ENCODE peak calls at places on chromosomes 6 and 20, in six cellular contexts. One of them, this sample, is unnamed.

GRCh38 chr20:12252793-12253192 is 335.1 kb downstream of the BTBD3 start:
- DNase-seq in SK-N-SH: no peak
- DNase-seq in HCT116: no peak
- DNase-seq in GM12878: no peak
- DNase-seq in K562: no peak
- DNase-seq in HepG2: no peak
- DNase-seq in this sample: no peak

GRCh38 chr20:1108437-1108920 is 9.9 kb upstream of the PSMF1 start:
- DNase-seq in SK-N-SH: peak; percentile 73
- DNase-seq in HCT116: peak; percentile 26
- DNase-seq in GM12878: no peak
- DNase-seq in K562: peak; percentile 52
- DNase-seq in HepG2: peak; percentile 60
- DNase-seq in this sample: peak; percentile 71

GRCh38 chr6:27156874-27157460 is 90.5 kb upstream of the PRSS16 start:
- DNase-seq in SK-N-SH: no peak
- DNase-seq in HCT116: no peak
- DNase-seq in GM12878: no peak
- DNase-seq in K562: no peak
- DNase-seq in HepG2: no peak
- DNase-seq in this sample: no peak

GRCh38 chr6:112575309-112575834 is 228.2 kb downstream of the RFPL4B start:
- DNase-seq in SK-N-SH: no peak
- DNase-seq in HCT116: no peak
- DNase-seq in GM12878: no peak
- DNase-seq in K562: no peak
- DNase-seq in HepG2: no peak
- DNase-seq in this sample: no peak

GRCh38 chr6:155171109-155171746 is 92.6 kb upstream of the CLDN20 start:
- DNase-seq in SK-N-SH: no peak
- DNase-seq in HCT116: peak; percentile 97
- DNase-seq in GM12878: peak; percentile 79
- DNase-seq in K562: peak; percentile 23
- DNase-seq in HepG2: peak; percentile 73
- DNase-seq in this sample: no peak

GRCh38 chr6:112571886-112572285 is 224.8 kb downstream of the RFPL4B start:
- DNase-seq in SK-N-SH: no peak
- DNase-seq in HCT116: no peak
- DNase-seq in GM12878: no peak
- DNase-seq in K562: no peak
- DNase-seq in HepG2: no peak
- DNase-seq in this sample: peak; percentile 70

GRCh38 chr6:25175216-25175615 is 104.0 kb upstream of the CARMIL1 start:
- DNase-seq in SK-N-SH: no peak
- DNase-seq in HCT116: no peak
- DNase-seq in GM12878: no peak
- DNase-seq in K562: no peak
- DNase-seq in HepG2: no peak
- DNase-seq in this sample: no peak

GRCh38 chr20:62812907-62813200 is 4.0 kb upstream of the COL9A3 start:
- DNase-seq in SK-N-SH: no peak
- DNase-seq in HCT116: no peak
- DNase-seq in GM12878: no peak
- DNase-seq in K562: no peak
- DNase-seq in HepG2: no peak
- DNase-seq in this sample: no peak

GRCh38 chr6:151900897-151901485 is 93.5 kb downstream of the ESR1 start:
- DNase-seq in SK-N-SH: no peak
- DNase-seq in HCT116: no peak
- DNase-seq in GM12878: no peak
- DNase-seq in K562: no peak
- DNase-seq in HepG2: peak; percentile 5
- DNase-seq in this sample: peak; percentile 74

GRCh38 chr6:35047265-35048011 is 93.7 kb downstream of the TCP11 start:
- DNase-seq in SK-N-SH: peak; percentile 5
- DNase-seq in HCT116: no peak
- DNase-seq in GM12878: no peak
- DNase-seq in K562: no peak
- DNase-seq in HepG2: no peak
- DNase-seq in this sample: no peak

GRCh38 chr6:81933089-81933488 is 180.6 kb upstream of the TENT5A start:
- DNase-seq in SK-N-SH: no peak
- DNase-seq in HCT116: no peak
- DNase-seq in GM12878: no peak
- DNase-seq in K562: no peak
- DNase-seq in HepG2: no peak
- DNase-seq in this sample: no peak

DNA sequence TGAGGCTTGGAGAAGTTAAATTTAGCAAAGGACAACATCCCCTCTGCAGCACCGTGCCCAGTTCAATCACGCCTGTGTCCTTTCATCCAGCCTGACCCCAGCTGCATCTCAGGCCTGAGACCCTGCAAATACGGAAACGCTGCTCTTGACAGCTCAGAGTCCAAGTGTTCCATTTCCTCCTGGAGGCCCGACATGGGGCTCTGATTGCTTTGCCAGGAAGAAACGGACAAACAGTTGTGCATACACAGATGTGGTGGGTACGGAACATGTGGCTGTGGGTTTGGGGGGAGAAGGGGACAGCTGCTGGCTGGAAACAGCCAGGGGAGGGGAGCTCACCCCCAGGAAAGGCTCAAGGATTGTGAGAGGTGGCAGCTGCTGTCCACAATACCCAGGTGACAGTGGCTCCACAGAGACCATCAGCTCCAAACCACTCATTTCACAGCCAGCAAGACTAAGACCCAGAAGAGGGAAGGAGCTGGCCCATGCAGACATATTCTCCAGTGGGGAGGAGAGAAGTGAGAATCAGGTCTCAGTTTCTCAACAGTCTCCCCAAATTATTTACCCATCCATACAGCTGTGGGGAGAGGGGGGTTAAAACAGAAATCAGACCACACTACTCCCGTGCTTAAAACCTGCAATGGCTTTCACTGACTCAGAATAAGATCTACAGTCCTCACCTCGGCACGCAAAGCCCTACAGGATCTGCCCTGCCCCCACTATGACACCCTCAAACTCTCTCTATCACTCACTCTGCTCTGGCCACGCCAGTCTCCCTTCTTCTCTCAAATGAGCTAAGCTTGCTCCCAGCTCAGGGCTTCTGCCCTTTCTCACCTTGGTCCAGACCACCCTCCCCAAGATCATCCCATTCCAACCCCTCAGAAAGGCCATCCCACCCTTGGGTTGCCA is 89.1 kb downstream of the PREX1 start:
- DNase-seq in SK-N-SH: no peak
- DNase-seq in HCT116: no peak
- DNase-seq in GM12878: peak; percentile 92
- DNase-seq in K562: no peak
- DNase-seq in HepG2: peak; percentile 69
- DNase-seq in this sample: no peak
- TF ChIP-seq JUND in SK-N-SH: no peak
- TF ChIP-seq JUND in HCT116: no peak
- TF ChIP-seq JUND in GM12878: peak; percentile 91
- TF ChIP-seq JUND in K562: no peak
- TF ChIP-seq JUND in HepG2: no peak
- TF ChIP-seq JUND in this sample: no peak

DNA sequence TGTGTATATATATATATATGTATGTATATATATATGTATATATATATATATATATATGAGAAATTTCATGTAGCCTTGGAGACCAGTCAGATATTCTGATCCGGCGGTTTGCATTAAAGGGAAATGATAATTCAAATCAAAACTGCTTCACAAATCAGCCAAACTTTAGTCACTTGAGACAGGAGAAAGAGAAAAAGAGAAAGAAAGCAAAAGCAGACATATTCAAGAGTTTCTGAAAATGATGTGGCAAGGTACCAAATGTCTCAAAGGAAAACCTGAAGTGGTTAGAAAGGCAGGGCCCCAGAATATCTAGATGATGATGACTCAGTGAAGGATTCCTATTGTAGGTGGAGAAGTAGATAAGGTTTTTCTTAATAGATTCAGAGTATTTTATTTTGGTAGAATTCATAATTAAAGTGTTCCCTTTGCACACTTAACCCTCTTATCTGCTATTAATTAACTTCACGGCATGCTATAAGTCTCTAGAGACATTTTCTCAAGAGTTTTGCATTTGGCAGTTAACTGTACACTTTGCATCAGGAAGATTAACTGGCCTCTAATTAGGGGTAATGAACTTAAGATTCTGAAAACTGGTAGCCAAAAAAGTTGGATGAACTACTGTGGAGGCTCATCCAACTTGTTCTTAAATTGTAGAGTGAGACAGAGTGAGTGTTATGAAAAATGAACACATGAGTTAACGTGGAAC is 50.1 kb upstream of the ASF1A start:
- DNase-seq in SK-N-SH: no peak
- DNase-seq in HCT116: no peak
- DNase-seq in GM12878: peak; percentile 69
- DNase-seq in K562: no peak
- DNase-seq in HepG2: no peak
- DNase-seq in this sample: no peak
- TF ChIP-seq JUND in SK-N-SH: no peak
- TF ChIP-seq JUND in HCT116: no peak
- TF ChIP-seq JUND in GM12878: peak; percentile 15
- TF ChIP-seq JUND in K562: no peak
- TF ChIP-seq JUND in HepG2: no peak
- TF ChIP-seq JUND in this sample: no peak

DNA sequence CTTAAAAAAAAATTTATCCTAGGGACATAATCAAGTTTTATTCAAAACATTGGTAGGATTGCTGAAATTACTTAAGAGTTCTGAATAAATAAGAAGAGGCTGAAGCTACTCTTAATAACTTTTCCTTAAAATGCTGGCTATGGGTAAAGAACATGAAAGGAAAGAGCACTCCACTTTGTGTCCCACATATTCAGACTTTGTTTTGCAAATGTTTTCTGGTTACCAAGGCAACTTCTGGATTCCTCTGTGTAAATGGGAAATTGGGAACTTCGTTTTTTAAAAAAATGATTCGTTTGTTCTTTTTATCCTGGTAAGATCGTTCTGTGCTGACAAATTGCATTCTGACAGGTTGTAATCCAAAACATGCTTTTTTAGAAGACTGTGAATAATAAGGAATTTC is 115.0 kb downstream of the KIF6 start:
- DNase-seq in SK-N-SH: no peak
- DNase-seq in HCT116: no peak
- DNase-seq in GM12878: no peak
- DNase-seq in K562: no peak
- DNase-seq in HepG2: peak; percentile 4
- DNase-seq in this sample: no peak
- TF ChIP-seq JUND in SK-N-SH: no peak
- TF ChIP-seq JUND in HCT116: no peak
- TF ChIP-seq JUND in GM12878: no peak
- TF ChIP-seq JUND in K562: no peak
- TF ChIP-seq JUND in HepG2: no peak
- TF ChIP-seq JUND in this sample: no peak

GRCh38 chr6:14722001-14722567 is 523.8 kb upstream of the JARID2 start:
- DNase-seq in SK-N-SH: no peak
- DNase-seq in HCT116: no peak
- DNase-seq in GM12878: no peak
- DNase-seq in K562: no peak
- DNase-seq in HepG2: no peak
- DNase-seq in this sample: no peak
- TF ChIP-seq JUND in SK-N-SH: no peak
- TF ChIP-seq JUND in HCT116: no peak
- TF ChIP-seq JUND in GM12878: no peak
- TF ChIP-seq JUND in K562: no peak
- TF ChIP-seq JUND in HepG2: no peak
- TF ChIP-seq JUND in this sample: no peak

GRCh38 chr6:121557146-121557545 is 121.7 kb downstream of the GJA1 start:
- DNase-seq in SK-N-SH: no peak
- DNase-seq in HCT116: no peak
- DNase-seq in GM12878: no peak
- DNase-seq in K562: no peak
- DNase-seq in HepG2: no peak
- DNase-seq in this sample: no peak
- TF ChIP-seq JUND in SK-N-SH: no peak
- TF ChIP-seq JUND in HCT116: no peak
- TF ChIP-seq JUND in GM12878: no peak
- TF ChIP-seq JUND in K562: no peak
- TF ChIP-seq JUND in HepG2: no peak
- TF ChIP-seq JUND in this sample: no peak

DNA sequence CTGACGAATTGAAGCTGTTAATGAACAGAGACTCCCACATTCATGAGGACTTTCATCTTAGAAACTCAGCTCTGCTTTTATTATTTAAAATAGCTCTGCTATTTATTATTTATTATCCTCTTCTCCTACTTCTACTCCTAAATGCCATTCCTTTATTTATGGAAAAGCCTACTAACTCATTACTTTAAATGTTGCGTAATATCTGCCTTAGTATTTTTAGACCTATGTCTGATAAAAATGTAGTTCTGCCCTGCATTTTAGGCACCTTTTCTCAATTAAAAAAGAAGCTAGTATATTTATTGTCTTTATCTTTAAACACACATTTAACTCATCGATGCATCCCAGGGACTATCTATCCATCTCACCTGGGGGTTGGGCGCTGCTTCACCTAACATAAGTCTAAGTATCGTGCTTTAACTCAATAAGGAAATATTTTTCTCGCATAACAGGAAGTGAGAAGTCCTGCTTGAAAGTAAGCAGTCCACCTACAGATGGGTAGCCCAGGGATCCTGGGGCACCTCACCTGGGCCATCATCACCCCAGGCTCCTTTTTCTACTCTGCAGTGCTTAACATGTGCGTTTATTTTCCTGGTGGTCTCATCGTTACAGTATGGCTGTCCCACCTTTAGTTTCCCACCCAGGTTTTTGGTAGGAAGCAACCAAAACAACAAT is 31.3 kb upstream of the FAM184A start:
- DNase-seq in SK-N-SH: no peak
- DNase-seq in HCT116: no peak
- DNase-seq in GM12878: no peak
- DNase-seq in K562: no peak
- DNase-seq in HepG2: no peak
- DNase-seq in this sample: no peak
- TF ChIP-seq JUND in SK-N-SH: no peak
- TF ChIP-seq JUND in HCT116: no peak
- TF ChIP-seq JUND in GM12878: no peak
- TF ChIP-seq JUND in K562: no peak
- TF ChIP-seq JUND in HepG2: no peak
- TF ChIP-seq JUND in this sample: no peak

This sample was measured in T47D.